ENCODE peak calls at places on chromosome 17, in five cellular contexts. X, D, Y, F and E are unnamed samples.

GRCh38 chr17:17515921-17516295 is 19.7 kb upstream of the RASD1 start:
- DNase-seq in X (no peak), D (peak), Y (no peak), F (no peak), E (no peak)

GRCh38 chr17:68052810-68053209 is 17.3 kb downstream of the KPNA2 start:
- DNase-seq in X (no peak), D (no peak), Y (no peak), F (no peak), E (peak)

GRCh38 chr17:5526821-5527598 is 40.6 kb downstream of the MIS12 start:
- DNase-seq in X (no peak), D (peak), Y (peak), F (no peak), E (peak)

GRCh38 chr17:16932611-16933010 is 39.3 kb downstream of the TNFRSF13B start:
- DNase-seq in X (no peak), D (no peak), Y (no peak), F (no peak), E (peak)

GRCh38 chr17:3012926-3013581 is 50.4 kb downstream of the OR1D5 start:
- DNase-seq in X (no peak), D (peak), Y (peak), F (no peak), E (no peak)

GRCh38 chr17:39782980-39783379 is 45.2 kb downstream of the GRB7 start:
- DNase-seq in X (no peak), D (no peak), Y (no peak), F (no peak), E (no peak)

GRCh38 chr17:50211249-50212120 is 10.1 kb upstream of the COL1A1 start:
- DNase-seq in X (no peak), D (peak), Y (no peak), F (peak), E (peak)

GRCh38 chr17:71427801-71428200 is 693.0 kb upstream of the SOX9 start:
- DNase-seq in X (no peak), D (peak), Y (no peak), F (no peak), E (no peak)

GRCh38 chr17:55340171-55340570 is 75.4 kb downstream of the HLF start:
- DNase-seq in X (no peak), D (no peak), Y (no peak), F (no peak), E (no peak)

GRCh38 chr17:7834554-7834890 is 505 bp downstream of the KDM6B start:
- DNase-seq in X (no peak), D (no peak), Y (no peak), F (no peak), E (peak)

GRCh38 chr17:79951361-79952264 is 84.1 kb downstream of the TBC1D16 start:
- DNase-seq in X (no peak), D (peak), Y (peak), F (peak), E (peak)